ENCODE peak calls at places on chromosomes 16 and 17, in six cellular contexts. Q is neural progenitor cell, D is hepatocyte, A is H1, F is PC-9, N is PC-3. I is an unnamed sample.

GRCh38 chr16:58336332-58337089 is 41.7 kb upstream of the PRSS54 start:
- DNase-seq in N (peak; percentile 87), Q (peak; percentile 87), D (peak; percentile 84), F (peak; percentile 88), A (peak; percentile 99), I (peak; percentile 68)

GRCh38 chr17:52283872-52284271 is 125.4 kb upstream of the CA10 start:
- DNase-seq in N (no peak), F (no peak), D (no peak), Q (no peak), A (no peak), I (no peak)

GRCh38 chr17:59757043-59757824 is 49.8 kb downstream of the VMP1 start:
- DNase-seq in F (no peak), D (no peak), A (no peak), N (no peak), Q (no peak), I (no peak)

GRCh38 chr17:66593116-66593515 is 241.8 kb upstream of the CACNG5 start:
- DNase-seq in N (no peak), A (no peak), Q (no peak), D (no peak), F (no peak), I (no peak)

GRCh38 chr16:6510261-6510660 is 822.4 kb upstream of the RBFOX1 start:
- DNase-seq in Q (no peak), F (no peak), A (no peak), D (no peak), N (no peak), I (no peak)

GRCh38 chr17:62995377-62995885 is 29.4 kb downstream of the TANC2 start:
- DNase-seq in Q (peak; percentile 51), D (peak; percentile 31), N (peak; percentile 65), F (no peak), A (no peak), I (peak; percentile 65)

GRCh38 chr17:57835333-57835900 is 14.4 kb downstream of the MRPS23 start:
- DNase-seq in N (no peak), F (no peak), Q (no peak), D (no peak), A (no peak), I (no peak)

GRCh38 chr17:49390548-49391324 is 23.9 kb downstream of the PHB1 start:
- DNase-seq in Q (no peak), N (no peak), A (no peak), F (peak; percentile 45), D (no peak), I (no peak)

GRCh38 chr16:81889896-81890634 is 111.0 kb downstream of the PLCG2 start:
- DNase-seq in N (peak; percentile 77), F (peak; percentile 59), A (peak; percentile 79), D (peak; percentile 77), Q (peak; percentile 69), I (peak; percentile 46)

GRCh38 chr16:79595916-79596450 is 4.6 kb downstream of the MAF start:
- DNase-seq in N (no peak), F (no peak), D (no peak), A (peak; percentile 1), Q (no peak), I (no peak)

GRCh38 chr16:1037934-1038257 is 34.7 kb upstream of the SSTR5 start:
- DNase-seq in Q (no peak), A (no peak), N (no peak), D (no peak), F (no peak), I (no peak)

GRCh38 chr17:4492762-4493561 is 5.7 kb upstream of the SPNS2 start:
- DNase-seq in A (peak; percentile 91), F (peak; percentile 67), N (peak; percentile 81), Q (peak; percentile 90), D (peak; percentile 80), I (peak; percentile 43)

GRCh38 chr16:81265658-81266451 is 27.4 kb downstream of the BCO1 start:
- DNase-seq in A (no peak), D (peak; percentile 53), N (peak; percentile 31), Q (no peak), F (no peak), I (peak; percentile 80)

GRCh38 chr17:2101448-2102257 is 46.8 kb downstream of the HIC1 start:
- DNase-seq in A (no peak), D (no peak), F (peak; percentile 96), N (peak; percentile 94), Q (no peak), I (peak; percentile 89)

GRCh38 chr16:75012380-75013081 is 13.7 kb downstream of the ZNRF1 start:
- DNase-seq in D (no peak), A (no peak), F (no peak), N (no peak), Q (no peak), I (no peak)

GRCh38 chr16:4612977-4613635 is 1.6 kb downstream of the UBALD1 start:
- DNase-seq in D (no peak), F (peak; percentile 83), N (peak; percentile 67), Q (no peak), A (no peak), I (no peak)

DNA sequence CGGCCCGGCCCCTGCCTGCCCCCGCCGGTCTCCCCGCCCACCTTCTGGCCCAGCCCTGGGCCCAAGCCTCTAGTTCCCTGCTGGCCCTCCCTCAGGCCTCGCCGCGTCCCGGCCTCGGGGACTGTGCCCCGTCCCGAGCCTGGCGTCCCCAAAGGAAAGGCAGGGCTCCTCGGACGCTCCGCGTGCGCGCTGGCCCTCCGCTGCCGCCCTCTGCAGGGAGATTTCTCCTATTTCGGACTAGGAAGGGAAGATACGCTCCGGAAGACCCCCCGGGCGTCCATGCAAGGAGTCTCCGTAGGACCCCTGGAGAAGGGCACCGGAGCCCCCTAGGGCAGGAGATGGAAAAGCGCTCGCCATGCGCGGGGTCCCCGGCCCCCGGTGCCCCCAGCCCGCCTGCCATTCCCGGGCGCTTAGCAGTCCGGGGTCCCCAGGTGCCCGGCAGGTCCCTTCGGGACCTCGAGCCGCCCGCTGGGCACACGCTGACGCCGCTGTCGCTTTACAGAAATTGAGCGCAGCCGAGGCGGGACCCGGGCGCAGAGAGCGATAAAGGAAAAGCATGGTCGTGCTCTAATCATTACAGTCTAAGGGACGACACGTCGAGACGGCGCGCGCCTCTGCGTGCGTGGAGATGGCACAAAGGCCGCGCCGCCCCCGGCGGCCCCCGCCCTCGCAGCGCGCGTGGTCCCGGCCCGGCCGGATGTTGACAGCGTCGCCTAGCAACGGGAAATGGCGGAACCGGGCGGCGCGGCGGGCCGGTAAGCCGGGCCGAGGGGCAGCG is at the start of gene CCDC40:
- DNase-seq in Q (peak; percentile 94), F (peak; percentile 83), D (peak; percentile 94), N (peak; percentile 81), A (peak; percentile 91), I (peak; percentile 70)
- TF ChIP-seq CTCF in Q (peak; percentile 25), F (no peak), D (peak; percentile 28), N (no peak), A (no peak), I (no peak)

GRCh38 chr17:74853669-74854068 is 6.0 kb downstream of the GRIN2C start:
- DNase-seq in N (no peak), D (no peak), F (no peak), Q (no peak), A (no peak), I (no peak)

GRCh38 chr17:74853048-74853397 is 6.7 kb downstream of the GRIN2C start:
- DNase-seq in N (no peak), F (no peak), A (no peak), D (no peak), Q (no peak), I (no peak)

GRCh38 chr17:74851612-74852236 is 8.0 kb downstream of the GRIN2C start:
- DNase-seq in D (no peak), Q (no peak), N (no peak), A (no peak), F (no peak), I (no peak)

GRCh38 chr17:74850914-74851313 is 8.8 kb downstream of the GRIN2C start:
- DNase-seq in D (no peak), F (no peak), Q (no peak), N (no peak), A (no peak), I (no peak)

DNA sequence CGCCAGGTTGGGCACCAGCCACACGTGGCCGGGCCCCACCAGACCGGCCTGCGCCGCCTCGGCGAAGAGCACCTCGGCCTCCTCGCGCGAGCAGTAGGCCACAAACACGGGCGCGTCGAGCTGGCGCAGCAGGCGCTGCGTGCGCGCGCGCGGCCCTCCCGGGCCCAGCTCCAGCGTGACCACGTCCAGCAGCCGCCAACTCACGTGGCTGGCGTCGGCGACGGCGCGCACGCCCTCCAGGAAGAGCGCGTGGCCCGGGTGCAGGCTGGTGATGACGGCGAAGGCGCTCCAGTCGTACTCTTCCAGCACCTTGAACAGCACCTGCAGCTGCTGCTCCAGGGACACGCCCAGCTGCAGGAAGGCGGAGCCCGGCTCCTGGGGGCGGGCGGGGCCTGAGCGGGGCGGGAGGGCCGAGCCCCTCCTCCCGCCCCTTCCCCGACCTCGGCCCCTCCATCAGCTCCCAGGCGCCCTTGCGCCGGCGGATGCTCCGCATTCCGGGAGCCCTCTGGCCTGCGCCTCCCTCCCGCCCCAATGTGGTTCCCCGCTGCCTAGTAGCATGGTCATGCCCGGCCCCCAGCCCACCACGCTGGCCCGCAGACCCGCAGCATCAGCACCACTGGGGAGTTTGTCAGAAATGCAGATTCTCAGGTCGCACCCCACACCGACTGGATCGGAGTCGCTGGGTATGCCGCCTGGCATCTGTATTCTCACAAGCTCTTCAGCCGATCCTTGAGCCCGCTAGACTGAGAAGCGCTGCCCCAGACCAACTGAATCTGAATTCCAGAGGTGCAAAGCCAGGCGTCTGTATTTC is 7.2 kb downstream of the GRIN2C start:
- DNase-seq in D (peak; percentile 76), A (peak; percentile 86), N (no peak), F (no peak), Q (peak; percentile 93), I (no peak)
- TF ChIP-seq EZH2 in D (peak; percentile 63), A (no peak), N (no peak), F (no peak), Q (peak; percentile 55), I (no peak)

DNA sequence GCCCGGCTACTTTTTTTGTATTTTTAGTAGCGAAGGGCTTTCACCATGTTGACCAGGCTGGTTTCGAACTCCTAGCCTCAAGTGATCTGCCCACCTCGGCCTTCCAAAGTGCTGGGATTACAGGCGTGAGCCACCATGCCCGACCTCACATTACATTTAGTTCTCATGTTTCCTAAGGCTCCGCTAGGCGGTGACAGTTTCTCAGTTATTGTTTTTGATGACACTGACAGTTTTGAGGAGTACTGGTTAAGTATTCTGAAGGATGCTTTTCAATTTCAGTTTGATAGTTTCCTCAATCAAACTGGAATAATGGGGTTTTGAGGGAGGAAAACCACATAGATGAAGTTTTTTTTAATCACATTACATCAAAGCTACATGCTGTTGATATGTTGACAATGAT is 1028.5 kb downstream of the CDH8 start:
- DNase-seq in A (no peak), N (no peak), Q (no peak), F (no peak), D (no peak), I (no peak)
- TF ChIP-seq CTCF in A (no peak), N (no peak), Q (peak; percentile 16), F (no peak), D (no peak), I (no peak)

DNA sequence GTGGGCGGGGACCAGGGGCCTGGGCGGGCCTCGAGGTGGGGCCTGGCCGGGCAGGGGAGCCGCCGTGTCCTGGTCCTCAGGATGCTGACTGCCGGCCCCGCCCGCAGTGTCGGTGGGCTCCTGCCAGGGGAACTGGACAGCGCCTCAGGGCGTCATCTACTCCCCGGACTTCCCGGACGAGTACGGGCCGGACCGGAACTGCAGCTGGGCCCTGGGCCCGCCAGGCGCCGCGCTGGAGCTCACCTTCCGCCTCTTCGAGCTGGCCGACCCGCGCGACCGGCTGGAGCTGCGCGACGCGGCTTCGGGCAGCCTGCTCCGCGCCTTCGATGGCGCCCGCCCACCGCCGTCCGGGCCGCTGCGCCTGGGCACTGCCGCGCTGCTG is 2.4 kb upstream of the PAQR4 start:
- DNase-seq in D (no peak), Q (peak; percentile 29), F (no peak), N (no peak), A (peak; percentile 56), I (no peak)
- TF ChIP-seq EZH2 in D (no peak), Q (peak; percentile 40), F (no peak), N (no peak), A (no peak), I (peak; percentile 88)

GRCh38 chr17:31105991-31106390 is 11.2 kb downstream of the NF1 start:
- DNase-seq in N (no peak), D (no peak), Q (no peak), F (no peak), A (no peak), I (no peak)
- TF ChIP-seq CTCF in N (no peak), D (no peak), Q (no peak), F (no peak), A (no peak), I (no peak)